ENCODE peak calls at places on chromosomes 4 and X, in six cellular contexts. M is NCI-H146; I is NCI-H1092; C is brain microvascular endothelial cell; X is activated CD8-positive, alpha-beta memory T cell treated with anti-CD3 and anti-CD28 coated beads for 48 hours; N is tibial nerve. B is an unnamed sample.

GRCh38 chrX:101395789-101396188 is 5.0 kb downstream of the RPL36A start:
- DNase-seq in M (no peak), C (no peak), I (no peak), N (no peak), X (no peak), B (no peak)

GRCh38 chr4:80265571-80266266 is 745 bp upstream of the FGF5 start:
- DNase-seq in N (no peak), X (no peak), C (peak; percentile 86), I (peak; percentile 8), M (peak; percentile 72), B (peak; percentile 16)

GRCh38 chr4:70958681-70959080 is 34.8 kb upstream of the DCK start:
- DNase-seq in C (peak; percentile 69), I (no peak), X (no peak), N (no peak), M (no peak), B (peak; percentile 90)

GRCh38 chr4:1803523-1804423 is 10.7 kb downstream of the FGFR3 start:
- DNase-seq in M (no peak), C (no peak), N (no peak), X (no peak), I (no peak), B (no peak)

GRCh38 chr4:62324215-62324614 is 1124.1 kb downstream of the ADGRL3 start:
- DNase-seq in N (no peak), M (no peak), X (no peak), C (no peak), I (no peak), B (no peak)

GRCh38 chrX:3295731-3296130 is 50.7 kb downstream of the MXRA5 start:
- DNase-seq in X (no peak), I (no peak), C (peak; percentile 13), M (no peak), N (no peak), B (no peak)

GRCh38 chr4:153138736-153139135 is 65.5 kb upstream of the TRIM2 start:
- DNase-seq in M (no peak), N (no peak), I (no peak), C (no peak), X (no peak), B (no peak)

GRCh38 chr4:26238782-26239647 is 81.8 kb upstream of the RBPJ start:
- DNase-seq in C (peak; percentile 67), M (peak; percentile 92), N (no peak), I (peak; percentile 90), X (no peak), B (peak; percentile 98)

GRCh38 chrX:111200327-111200726 is 70.0 kb downstream of the CAPN6 start:
- DNase-seq in M (no peak), N (no peak), I (no peak), X (no peak), C (no peak), B (no peak)

GRCh38 chr4:187668683-187669082 is 326.9 kb upstream of the ZFP42 start:
- DNase-seq in N (no peak), X (no peak), I (no peak), M (no peak), C (peak; percentile 37), B (no peak)